ENCODE peak calls at places on chromosomes 4 and X, in ten cellular contexts. E, N, W, U, Q, H, B, X, Y and I are unnamed samples.

GRCh38 chr4:186738421-186738820 is 14.8 kb upstream of the FAT1 start:
- DNase-seq in E (no peak), N (no peak), W (no peak), U (no peak), Q (no peak), H (no peak), B (no peak), X (no peak), Y (no peak), I (no peak)

GRCh38 chrX:127306262-127306661 is 486.7 kb downstream of the PRR32 start:
- DNase-seq in E (no peak), N (no peak), W (no peak), U (no peak), Q (no peak), H (no peak), B (no peak), X (no peak), Y (no peak), I (no peak)

GRCh38 chr4:76579596-76580375 is 144.8 kb downstream of the SHROOM3 start:
- DNase-seq in E (no peak), N (peak), W (no peak), U (no peak), Q (no peak), H (no peak), B (no peak), X (no peak), Y (no peak), I (no peak)

GRCh38 chrX:150312931-150313330 is 50.2 kb upstream of the MAMLD1 start:
- DNase-seq in E (no peak), N (no peak), W (no peak), U (no peak), Q (no peak), H (no peak), B (no peak), X (no peak), Y (no peak), I (no peak)

GRCh38 chr4:22504931-22505330 is 10.9 kb downstream of the ADGRA3 start:
- DNase-seq in E (no peak), N (no peak), W (no peak), U (no peak), Q (no peak), H (no peak), B (no peak), X (no peak), Y (peak), I (no peak)

GRCh38 chr4:110354460-110354859 is 121.5 kb upstream of the ENPEP start:
- DNase-seq in E (no peak), N (no peak), W (no peak), U (no peak), Q (no peak), H (no peak), B (no peak), X (no peak), Y (no peak), I (no peak)

GRCh38 chrX:153634832-153635231 is 12.2 kb upstream of the DUSP9 start:
- DNase-seq in E (no peak), N (no peak), W (no peak), U (no peak), Q (no peak), H (no peak), B (no peak), X (no peak), Y (no peak), I (no peak)

GRCh38 chr4:152729466-152729865 is 49.7 kb upstream of the TMEM154 start:
- DNase-seq in E (no peak), N (no peak), W (no peak), U (no peak), Q (no peak), H (no peak), B (no peak), X (no peak), Y (peak), I (no peak)

GRCh38 chrX:101482296-101482695 is 3.0 kb upstream of the ARMCX4 start:
- DNase-seq in E (no peak), N (no peak), W (no peak), U (no peak), Q (no peak), H (no peak), B (no peak), X (no peak), Y (peak), I (no peak)

GRCh38 chrX:14409341-14409740 is 120.0 kb upstream of the GLRA2 start:
- DNase-seq in E (no peak), N (no peak), W (no peak), U (no peak), Q (no peak), H (no peak), B (no peak), X (no peak), Y (peak), I (no peak)

GRCh38 chr4:112213850-112214249 is 17.7 kb upstream of the AP1AR start:
- DNase-seq in E (no peak), N (no peak), W (no peak), U (no peak), Q (no peak), H (no peak), B (no peak), X (no peak), Y (peak), I (no peak)

GRCh38 chr4:111400736-111401135 is 744.5 kb upstream of the FAM241A start:
- DNase-seq in E (no peak), N (peak), W (peak), U (peak), Q (no peak), H (peak), B (peak), X (no peak), Y (peak), I (peak)

GRCh38 chrX:154019633-154020499 is at the start of gene IRAK1:
- DNase-seq in E (peak), N (peak), W (peak), U (peak), Q (peak), H (peak), B (no peak), X (peak), Y (peak), I (no peak)

GRCh38 chrX:138917781-138918180 is 206.3 kb upstream of the FGF13 start:
- DNase-seq in E (no peak), N (no peak), W (no peak), U (no peak), Q (no peak), H (no peak), B (no peak), X (no peak), Y (peak), I (no peak)

GRCh38 chrX:1453951-1454785 is 1.5 kb upstream of the ASMTL start:
- DNase-seq in E (peak), N (no peak), W (no peak), U (peak), Q (peak), H (peak), B (peak), X (peak), Y (peak), I (peak)

GRCh38 chr4:151744614-151745013 is 16.2 kb downstream of the GATB start:
- DNase-seq in E (no peak), N (no peak), W (no peak), U (no peak), Q (peak), H (no peak), B (no peak), X (no peak), Y (peak), I (no peak)

GRCh38 chr4:45931151-45931550 is 192.7 kb downstream of the GABRG1 start:
- DNase-seq in E (no peak), N (no peak), W (no peak), U (no peak), Q (no peak), H (no peak), B (no peak), X (no peak), Y (no peak), I (no peak)

GRCh38 chr4:155241225-155241624 is 32.8 kb downstream of the NPY2R start:
- DNase-seq in E (no peak), N (no peak), W (no peak), U (no peak), Q (no peak), H (no peak), B (no peak), X (no peak), Y (no peak), I (no peak)

GRCh38 chr4:53514509-53514908 is 76.8 kb downstream of the LNX1 start:
- DNase-seq in E (no peak), N (no peak), W (no peak), U (no peak), Q (no peak), H (no peak), B (no peak), X (no peak), Y (no peak), I (no peak)

GRCh38 chr4:151957163-151957562 is 196.4 kb upstream of the GATB start:
- DNase-seq in E (peak), N (no peak), W (no peak), U (peak), Q (no peak), H (no peak), B (no peak), X (no peak), Y (no peak), I (no peak)

GRCh38 chr4:45741897-45742296 is 382.0 kb downstream of the GABRG1 start:
- DNase-seq in E (no peak), N (no peak), W (no peak), U (peak), Q (peak), H (no peak), B (no peak), X (no peak), Y (no peak), I (no peak)

GRCh38 chr4:80963051-80963450 is 67.5 kb upstream of the BMP3 start:
- DNase-seq in E (no peak), N (no peak), W (no peak), U (no peak), Q (no peak), H (no peak), B (no peak), X (no peak), Y (no peak), I (no peak)

GRCh38 chrX:55710701-55711100 is 6.8 kb upstream of the RRAGB start:
- DNase-seq in E (no peak), N (no peak), W (no peak), U (no peak), Q (no peak), H (no peak), B (no peak), X (no peak), Y (peak), I (no peak)